ENCODE peak calls at places on chromosomes 13 and 19, in nine cellular contexts. One of them, this sample, is unnamed.
A peak's percentile ranks its signal among the peaks of the same experiment; 100 is the strongest.

GRCh38 chr13:46963874-46964273 is 67.0 kb upstream of the HTR2A start:
- DNase-seq in transverse colon: no peak
- DNase-seq in adrenal gland: no peak
- DNase-seq in tibial nerve: no peak
- DNase-seq in IMR-90: no peak
- DNase-seq in right lobe of liver: no peak
- DNase-seq in GM12892: no peak
- DNase-seq in Peyer's patch: no peak
- DNase-seq in stomach: no peak
- DNase-seq in this sample: no peak

GRCh38 chr13:28483313-28483931 is 11.5 kb downstream of the FLT1 start:
- DNase-seq in transverse colon: no peak
- DNase-seq in adrenal gland: no peak
- DNase-seq in stomach: no peak
- DNase-seq in GM12892: no peak
- DNase-seq in Peyer's patch: no peak
- DNase-seq in IMR-90: no peak
- DNase-seq in tibial nerve: no peak
- DNase-seq in right lobe of liver: no peak
- DNase-seq in this sample: no peak

GRCh38 chr19:39698535-39698934 is 5.7 kb upstream of the LGALS14 start:
- DNase-seq in GM12892: no peak
- DNase-seq in stomach: no peak
- DNase-seq in IMR-90: no peak
- DNase-seq in right lobe of liver: no peak
- DNase-seq in transverse colon: no peak
- DNase-seq in tibial nerve: no peak
- DNase-seq in Peyer's patch: no peak
- DNase-seq in adrenal gland: no peak
- DNase-seq in this sample: no peak

GRCh38 chr19:54532528-54532927 is 29.9 kb downstream of the LAIR2 start:
- DNase-seq in stomach: no peak
- DNase-seq in tibial nerve: no peak
- DNase-seq in Peyer's patch: no peak
- DNase-seq in right lobe of liver: no peak
- DNase-seq in transverse colon: no peak
- DNase-seq in IMR-90: no peak
- DNase-seq in GM12892: no peak
- DNase-seq in adrenal gland: no peak
- DNase-seq in this sample: no peak

GRCh38 chr19:13795595-13796300 is 505 bp downstream of the ZSWIM4 start:
- DNase-seq in IMR-90: peak; percentile 28
- DNase-seq in right lobe of liver: no peak
- DNase-seq in stomach: no peak
- DNase-seq in Peyer's patch: no peak
- DNase-seq in adrenal gland: peak; percentile 32
- DNase-seq in transverse colon: no peak
- DNase-seq in tibial nerve: no peak
- DNase-seq in GM12892: no peak
- DNase-seq in this sample: peak; percentile 38

GRCh38 chr13:74306496-74306895 is 172.3 kb upstream of the KLF12 start:
- DNase-seq in transverse colon: no peak
- DNase-seq in stomach: no peak
- DNase-seq in Peyer's patch: no peak
- DNase-seq in adrenal gland: no peak
- DNase-seq in IMR-90: peak; percentile 45
- DNase-seq in tibial nerve: no peak
- DNase-seq in GM12892: no peak
- DNase-seq in right lobe of liver: no peak
- DNase-seq in this sample: no peak

GRCh38 chr13:99617474-99618255 is 116.4 kb downstream of the TM9SF2 start:
- DNase-seq in GM12892: no peak
- DNase-seq in right lobe of liver: peak; percentile 66
- DNase-seq in tibial nerve: peak; percentile 41
- DNase-seq in Peyer's patch: no peak
- DNase-seq in IMR-90: peak; percentile 38
- DNase-seq in stomach: no peak
- DNase-seq in adrenal gland: peak; percentile 43
- DNase-seq in transverse colon: peak; percentile 21
- DNase-seq in this sample: peak; percentile 68

GRCh38 chr13:66665991-66666390 is 564.1 kb downstream of the PCDH9 start:
- DNase-seq in adrenal gland: peak; percentile 95
- DNase-seq in transverse colon: no peak
- DNase-seq in tibial nerve: no peak
- DNase-seq in Peyer's patch: no peak
- DNase-seq in GM12892: no peak
- DNase-seq in IMR-90: peak; percentile 88
- DNase-seq in stomach: no peak
- DNase-seq in right lobe of liver: no peak
- DNase-seq in this sample: no peak

GRCh38 chr19:51005248-51005647 is 3.8 kb upstream of the KLK8 start:
- DNase-seq in GM12892: no peak
- DNase-seq in tibial nerve: no peak
- DNase-seq in Peyer's patch: no peak
- DNase-seq in stomach: no peak
- DNase-seq in IMR-90: no peak
- DNase-seq in adrenal gland: no peak
- DNase-seq in transverse colon: no peak
- DNase-seq in right lobe of liver: no peak
- DNase-seq in this sample: no peak

GRCh38 chr13:37510441-37510840 is 88.1 kb downstream of the POSTN start:
- DNase-seq in stomach: no peak
- DNase-seq in IMR-90: no peak
- DNase-seq in adrenal gland: no peak
- DNase-seq in right lobe of liver: no peak
- DNase-seq in Peyer's patch: no peak
- DNase-seq in GM12892: no peak
- DNase-seq in tibial nerve: no peak
- DNase-seq in transverse colon: no peak
- DNase-seq in this sample: no peak

GRCh38 chr13:111632906-111633305 is 312.5 kb downstream of the TEX29 start:
- DNase-seq in transverse colon: no peak
- DNase-seq in IMR-90: no peak
- DNase-seq in right lobe of liver: peak; percentile 10
- DNase-seq in GM12892: no peak
- DNase-seq in stomach: no peak
- DNase-seq in tibial nerve: no peak
- DNase-seq in Peyer's patch: no peak
- DNase-seq in adrenal gland: no peak
- DNase-seq in this sample: no peak

GRCh38 chr13:106314417-106314816 is 221.0 kb downstream of the EFNB2 start:
- DNase-seq in stomach: no peak
- DNase-seq in Peyer's patch: no peak
- DNase-seq in adrenal gland: no peak
- DNase-seq in transverse colon: no peak
- DNase-seq in GM12892: no peak
- DNase-seq in IMR-90: no peak
- DNase-seq in tibial nerve: no peak
- DNase-seq in right lobe of liver: no peak
- DNase-seq in this sample: no peak

GRCh38 chr13:106322628-106323027 is 212.8 kb downstream of the EFNB2 start:
- DNase-seq in stomach: no peak
- DNase-seq in IMR-90: no peak
- DNase-seq in GM12892: no peak
- DNase-seq in tibial nerve: no peak
- DNase-seq in Peyer's patch: no peak
- DNase-seq in transverse colon: no peak
- DNase-seq in adrenal gland: no peak
- DNase-seq in right lobe of liver: no peak
- DNase-seq in this sample: no peak

GRCh38 chr13:106318941-106319411 is 216.5 kb downstream of the EFNB2 start:
- DNase-seq in tibial nerve: no peak
- DNase-seq in stomach: no peak
- DNase-seq in GM12892: no peak
- DNase-seq in Peyer's patch: no peak
- DNase-seq in transverse colon: no peak
- DNase-seq in right lobe of liver: no peak
- DNase-seq in IMR-90: peak; percentile 96
- DNase-seq in adrenal gland: no peak
- DNase-seq in this sample: no peak
- TF ChIP-seq POLR2A in tibial nerve: no peak
- TF ChIP-seq POLR2A in stomach: no peak
- TF ChIP-seq POLR2A in GM12892: no peak
- TF ChIP-seq POLR2A in Peyer's patch: no peak
- TF ChIP-seq POLR2A in transverse colon: no peak
- TF ChIP-seq POLR2A in right lobe of liver: no peak
- TF ChIP-seq POLR2A in IMR-90: no peak
- TF ChIP-seq POLR2A in adrenal gland: no peak
- TF ChIP-seq POLR2A in this sample: no peak

DNA sequence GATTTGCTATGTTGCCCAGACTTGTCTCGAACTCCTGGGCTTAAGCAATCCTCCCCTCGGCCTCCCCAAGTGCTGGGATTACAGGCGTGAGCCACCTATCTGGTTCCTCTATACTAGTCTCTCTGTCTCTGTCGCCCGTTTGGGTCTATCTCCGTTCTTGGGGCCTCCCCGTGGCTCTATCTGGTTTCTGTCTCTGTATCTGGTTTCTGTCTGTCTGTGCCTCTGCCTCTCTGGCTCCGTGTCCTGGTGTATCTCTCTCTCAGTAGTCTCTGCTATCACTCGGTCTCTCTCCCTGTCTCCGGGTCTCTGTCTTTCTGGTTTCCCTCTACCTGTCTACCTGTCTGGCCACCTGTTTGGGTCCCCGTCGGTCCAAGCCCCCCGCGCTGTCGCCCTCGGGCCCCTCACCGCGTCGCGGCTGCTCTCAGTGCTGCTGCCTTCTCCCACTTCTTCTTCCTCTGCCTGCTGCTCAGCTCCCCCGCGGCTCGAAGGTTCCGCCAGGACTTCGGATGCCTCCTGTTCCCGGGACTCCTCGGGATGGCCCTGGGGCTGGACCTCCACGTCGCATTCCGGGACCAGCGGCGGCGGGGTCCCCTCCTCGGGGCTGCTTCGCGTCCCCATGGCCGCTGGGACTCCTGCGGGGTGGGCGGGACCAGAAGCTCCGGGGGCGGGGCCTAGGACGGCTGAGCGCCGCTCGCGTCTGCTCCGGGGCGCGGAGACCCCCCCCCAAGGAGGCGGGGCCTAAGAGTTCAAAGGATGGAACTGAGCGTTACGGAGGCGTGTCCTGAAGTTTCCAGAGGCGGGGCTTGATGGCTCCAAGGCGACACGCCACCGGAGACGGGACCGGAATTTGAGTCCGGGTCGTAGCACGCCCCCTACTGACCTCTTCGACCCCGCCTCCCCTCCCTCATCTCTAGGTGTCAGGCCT is 783 bp downstream of the PHLDB3 start:
- DNase-seq in IMR-90: peak; percentile 84
- DNase-seq in Peyer's patch: peak; percentile 100
- DNase-seq in right lobe of liver: peak; percentile 99
- DNase-seq in adrenal gland: peak; percentile 99
- DNase-seq in transverse colon: peak; percentile 98
- DNase-seq in tibial nerve: peak; percentile 98
- DNase-seq in stomach: peak; percentile 98
- DNase-seq in GM12892: peak; percentile 97
- DNase-seq in this sample: peak; percentile 96
- TF ChIP-seq POLR2A in IMR-90: peak; percentile 60
- TF ChIP-seq POLR2A in Peyer's patch: no peak
- TF ChIP-seq POLR2A in right lobe of liver: peak; percentile 67
- TF ChIP-seq POLR2A in adrenal gland: no peak
- TF ChIP-seq POLR2A in transverse colon: peak; percentile 19
- TF ChIP-seq POLR2A in tibial nerve: peak; percentile 89
- TF ChIP-seq POLR2A in stomach: no peak
- TF ChIP-seq POLR2A in GM12892: no peak
- TF ChIP-seq POLR2A in this sample: peak; percentile 71

DNA sequence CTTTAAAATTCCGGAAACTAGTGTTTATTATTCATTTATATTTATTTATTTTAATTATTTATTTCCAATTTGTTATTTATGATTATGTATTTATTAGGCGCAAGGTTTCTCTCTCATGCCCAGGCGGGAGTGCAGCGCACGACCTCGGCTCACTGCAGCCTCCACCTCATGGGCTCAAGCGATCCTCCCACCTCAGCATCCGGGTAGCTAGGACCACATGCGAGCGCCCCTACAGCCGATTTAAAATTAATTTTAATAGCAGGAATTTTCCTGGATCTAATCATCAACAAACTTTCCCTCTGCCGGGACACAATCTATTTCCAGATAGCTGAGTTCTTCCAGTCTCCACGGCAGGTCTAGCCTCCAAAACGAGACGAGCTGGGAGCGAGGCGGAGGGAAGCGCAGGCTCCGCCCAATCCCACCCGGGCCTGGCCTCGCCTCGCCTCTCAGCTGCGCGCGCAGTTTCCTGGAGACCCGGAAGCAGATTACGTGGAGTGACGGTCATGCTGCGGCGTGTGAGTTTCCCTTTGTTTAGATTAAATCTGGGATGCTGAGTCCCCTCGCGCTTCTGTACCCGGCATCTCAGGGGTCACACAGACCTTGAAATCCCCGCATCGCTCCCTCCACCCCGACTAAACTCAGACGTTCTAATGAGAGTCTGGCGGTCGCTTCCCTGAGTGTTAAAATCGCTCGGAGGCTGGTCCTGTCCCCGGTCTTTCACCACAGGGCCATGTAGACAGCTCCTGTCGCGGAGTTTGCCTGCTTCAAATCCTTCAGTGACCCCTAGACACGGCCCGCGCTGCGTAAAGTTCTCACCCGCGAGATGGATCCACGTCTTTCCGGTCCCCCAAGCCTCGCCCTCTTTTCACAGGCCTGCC is at the start of gene ZNF880:
- DNase-seq in stomach: peak; percentile 92
- DNase-seq in tibial nerve: peak; percentile 93
- DNase-seq in adrenal gland: peak; percentile 93
- DNase-seq in IMR-90: peak; percentile 89
- DNase-seq in Peyer's patch: peak; percentile 96
- DNase-seq in GM12892: peak; percentile 11
- DNase-seq in right lobe of liver: peak; percentile 78
- DNase-seq in transverse colon: peak; percentile 90
- DNase-seq in this sample: peak; percentile 69
- TF ChIP-seq POLR2A in stomach: no peak
- TF ChIP-seq POLR2A in tibial nerve: peak; percentile 37
- TF ChIP-seq POLR2A in adrenal gland: peak; percentile 36
- TF ChIP-seq POLR2A in IMR-90: peak; percentile 80
- TF ChIP-seq POLR2A in Peyer's patch: no peak
- TF ChIP-seq POLR2A in GM12892: no peak
- TF ChIP-seq POLR2A in right lobe of liver: peak; percentile 25
- TF ChIP-seq POLR2A in transverse colon: peak; percentile 48
- TF ChIP-seq POLR2A in this sample: no peak

DNA sequence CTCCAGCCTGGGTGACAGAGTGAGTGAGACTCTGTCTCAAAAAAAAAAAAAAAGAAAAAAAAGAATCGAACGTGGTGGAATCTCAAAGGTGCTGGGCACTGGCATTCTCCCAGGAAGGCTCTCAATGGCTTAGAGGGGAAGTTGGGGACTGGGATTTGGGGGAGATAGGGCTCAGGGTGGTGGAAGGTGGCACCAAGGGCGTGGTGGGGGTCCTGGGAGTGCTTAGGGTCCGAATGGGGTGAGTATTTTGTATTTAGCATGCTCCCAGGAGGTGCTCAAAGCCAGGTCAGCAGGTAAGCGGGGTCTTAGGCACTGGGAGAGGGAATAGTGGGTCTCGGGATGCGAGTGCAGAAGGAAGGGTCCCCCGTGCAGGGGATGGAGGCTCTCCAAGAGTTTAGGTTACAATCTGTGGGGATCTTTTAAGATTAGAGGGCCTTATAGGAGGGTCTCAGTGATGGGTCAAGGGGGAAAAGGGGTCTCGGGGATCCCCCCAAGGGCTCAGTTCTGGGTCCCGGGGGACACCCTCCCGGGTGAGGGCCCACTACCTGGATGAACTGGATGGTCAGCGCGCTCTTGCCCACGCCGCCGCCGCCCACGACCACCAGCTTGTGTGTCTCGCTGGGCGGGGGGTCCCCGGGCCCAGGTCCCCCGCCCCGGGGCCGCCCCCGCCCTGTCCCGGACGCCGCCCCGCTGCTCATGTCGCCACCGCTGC is 386 bp downstream of the RRAS start:
- DNase-seq in IMR-90: no peak
- DNase-seq in Peyer's patch: no peak
- DNase-seq in stomach: no peak
- DNase-seq in adrenal gland: no peak
- DNase-seq in GM12892: no peak
- DNase-seq in tibial nerve: peak; percentile 20
- DNase-seq in right lobe of liver: no peak
- DNase-seq in transverse colon: peak; percentile 19
- DNase-seq in this sample: no peak
- TF ChIP-seq POLR2A in IMR-90: no peak
- TF ChIP-seq POLR2A in Peyer's patch: peak; percentile 38
- TF ChIP-seq POLR2A in stomach: no peak
- TF ChIP-seq POLR2A in adrenal gland: no peak
- TF ChIP-seq POLR2A in GM12892: no peak
- TF ChIP-seq POLR2A in tibial nerve: peak; percentile 31
- TF ChIP-seq POLR2A in right lobe of liver: no peak
- TF ChIP-seq POLR2A in transverse colon: no peak
- TF ChIP-seq POLR2A in this sample: no peak

This sample was measured in erythroblast.